ENCODE peak calls at places on chromosome 11, in nine cellular contexts. K is CD8-positive, alpha-beta T cell; T is LNCaP clone FGC; J is spleen; D is CD4-positive, alpha-beta T cell; A is cardiac muscle cell; P is GM23338; Q is Calu3; I is A549. L is an unnamed sample.

GRCh38 chr11:86128914-86129313 is 60.0 kb upstream of the PICALM start:
- DNase-seq in A (no peak), T (no peak), J (no peak), P (no peak), Q (no peak), I (no peak), D (no peak), K (no peak), L (no peak)

GRCh38 chr11:122803716-122804115 is 34.6 kb upstream of the CRTAM start:
- DNase-seq in K (no peak), A (no peak), Q (no peak), J (no peak), D (no peak), T (no peak), I (no peak), P (no peak), L (no peak)

GRCh38 chr11:15775051-15775541 is 581.2 kb downstream of the SOX6 start:
- DNase-seq in J (no peak), K (no peak), P (no peak), T (no peak), D (no peak), A (peak; percentile 1), I (no peak), Q (no peak), L (no peak)

GRCh38 chr11:67302571-67303131 is 679 bp upstream of the SSH3 start:
- DNase-seq in D (no peak), P (peak; percentile 85), K (no peak), J (peak; percentile 89), T (no peak), I (no peak), A (peak; percentile 39), Q (peak; percentile 60), L (no peak)

GRCh38 chr11:114478768-114479167 is 39.5 kb downstream of the REXO2 start:
- DNase-seq in I (no peak), P (peak; percentile 22), K (no peak), D (no peak), A (no peak), T (peak; percentile 37), Q (no peak), J (no peak), L (no peak)

GRCh38 chr11:123504401-123504800 is 74.3 kb downstream of the GRAMD1B start:
- DNase-seq in I (no peak), T (no peak), A (no peak), P (no peak), D (no peak), J (no peak), K (no peak), Q (no peak), L (no peak)

GRCh38 chr11:17714356-17714854 is 5.0 kb upstream of the MYOD1 start:
- DNase-seq in J (no peak), I (no peak), D (no peak), K (no peak), P (peak; percentile 38), A (no peak), T (no peak), Q (no peak), L (no peak)

GRCh38 chr11:72927380-72927779 is 113.2 kb downstream of the ATG16L2 start:
- DNase-seq in D (no peak), K (no peak), A (no peak), Q (no peak), P (no peak), I (no peak), T (no peak), J (no peak), L (no peak)

GRCh38 chr11:120746395-120746794 is 234.8 kb downstream of the GRIK4 start:
- DNase-seq in K (no peak), D (no peak), A (peak; percentile 21), T (no peak), P (peak; percentile 24), J (no peak), I (no peak), Q (no peak), L (no peak)

DNA sequence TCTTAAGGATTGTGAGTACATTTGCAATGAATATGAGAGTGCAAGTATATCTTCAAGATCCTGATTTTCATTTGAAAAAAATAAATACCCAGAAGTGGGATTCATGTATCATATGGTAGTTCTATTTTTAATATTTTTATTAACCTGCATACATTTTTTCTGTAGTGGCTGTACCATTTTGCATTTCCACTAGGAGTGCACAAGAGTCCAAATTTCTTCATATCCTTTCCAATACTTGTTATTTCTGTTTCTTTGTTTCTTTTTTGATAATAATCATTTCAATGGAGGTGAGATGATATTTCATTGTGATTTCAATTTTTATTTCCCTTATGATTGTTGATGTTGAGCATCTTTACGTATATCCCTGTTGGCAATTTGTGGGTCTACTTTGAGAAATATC is 759.8 kb upstream of the CNTN5 start:
- DNase-seq in A (no peak), P (no peak), T (no peak), I (no peak), D (no peak), Q (no peak), J (no peak), K (no peak), L (no peak)
- TF ChIP-seq CTCF in A (peak; percentile 37), P (no peak), T (peak; percentile 21), I (no peak), D (no peak), Q (no peak), J (no peak), K (no peak), L (no peak)

GRCh38 chr11:125872138-125872491 is 15.4 kb upstream of the HYLS1 start:
- DNase-seq in D (no peak), J (no peak), T (peak; percentile 10), Q (no peak), A (no peak), I (no peak), P (no peak), K (no peak), L (no peak)

GRCh38 chr11:125874556-125875124 is 12.8 kb upstream of the HYLS1 start:
- DNase-seq in T (peak; percentile 38), P (peak; percentile 91), K (peak; percentile 55), D (peak; percentile 7), A (peak; percentile 79), Q (peak; percentile 59), J (no peak), I (peak; percentile 25), L (peak; percentile 20)

GRCh38 chr11:125873881-125874555 is 13.4 kb upstream of the HYLS1 start:
- DNase-seq in D (no peak), K (no peak), Q (no peak), I (no peak), T (no peak), A (no peak), P (no peak), J (no peak), L (no peak)

GRCh38 chr11:125869526-125869925 is 17.9 kb upstream of the HYLS1 start:
- DNase-seq in Q (no peak), P (no peak), I (no peak), A (no peak), T (no peak), D (no peak), K (no peak), J (no peak), L (no peak)

DNA sequence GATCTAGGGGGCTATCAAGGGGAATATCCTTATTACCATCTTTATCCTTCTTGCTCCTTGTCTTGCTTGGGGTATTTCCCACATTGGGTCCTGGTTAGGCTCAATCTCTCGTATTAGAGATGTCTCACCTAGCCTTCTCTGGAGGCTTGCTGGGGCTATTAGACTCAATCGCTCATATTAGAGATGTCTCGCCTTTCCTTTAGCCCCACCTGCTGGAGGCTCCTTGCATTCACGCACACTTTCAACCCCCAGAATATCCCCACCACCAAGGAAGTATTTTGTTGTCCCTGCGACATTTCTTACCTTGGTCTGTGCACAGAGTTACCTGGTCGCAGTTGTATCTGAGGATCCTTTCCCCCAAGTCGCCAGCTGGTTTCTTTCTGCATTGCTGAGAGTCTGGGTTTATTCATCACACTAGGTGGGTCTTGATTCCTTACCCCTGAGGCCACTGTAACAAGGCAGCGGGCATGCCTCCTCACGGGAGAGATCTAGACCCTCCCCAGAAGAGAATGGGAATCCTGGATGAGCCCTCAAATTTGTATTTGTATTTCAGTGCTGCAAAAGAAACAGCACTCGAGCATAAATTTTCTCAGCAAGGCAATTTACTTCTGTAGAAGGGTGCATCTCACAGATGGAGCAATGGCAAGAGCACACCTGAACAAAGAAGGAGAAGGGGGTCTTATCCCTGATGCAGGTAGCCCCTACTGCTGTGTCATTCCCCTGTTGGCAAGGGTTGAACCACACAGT is 15.9 kb upstream of the HYLS1 start:
- DNase-seq in Q (peak; percentile 20), D (peak; percentile 10), I (peak; percentile 18), A (peak; percentile 48), T (no peak), K (no peak), J (no peak), P (peak; percentile 86), L (no peak)
- TF ChIP-seq CTCF in Q (no peak), D (no peak), I (no peak), A (peak; percentile 81), T (peak; percentile 31), K (no peak), J (peak; percentile 9), P (peak; percentile 89), L (peak; percentile 48)

GRCh38 chr11:44426119-44426518 is 116.2 kb upstream of the ALX4 start:
- DNase-seq in D (no peak), J (no peak), K (no peak), Q (no peak), A (no peak), P (no peak), T (no peak), I (no peak), L (no peak)

GRCh38 chr11:44426958-44427357 is 117.0 kb upstream of the ALX4 start:
- DNase-seq in T (no peak), Q (no peak), A (no peak), P (no peak), J (no peak), K (no peak), D (no peak), I (no peak), L (no peak)

GRCh38 chr11:44424841-44425240 is 114.9 kb upstream of the ALX4 start:
- DNase-seq in K (no peak), I (no peak), D (no peak), T (no peak), A (no peak), J (no peak), P (no peak), Q (no peak), L (no peak)

GRCh38 chr11:44430140-44430539 is 120.2 kb upstream of the ALX4 start:
- DNase-seq in I (no peak), P (no peak), Q (no peak), K (no peak), A (no peak), J (no peak), T (no peak), D (no peak), L (no peak)

DNA sequence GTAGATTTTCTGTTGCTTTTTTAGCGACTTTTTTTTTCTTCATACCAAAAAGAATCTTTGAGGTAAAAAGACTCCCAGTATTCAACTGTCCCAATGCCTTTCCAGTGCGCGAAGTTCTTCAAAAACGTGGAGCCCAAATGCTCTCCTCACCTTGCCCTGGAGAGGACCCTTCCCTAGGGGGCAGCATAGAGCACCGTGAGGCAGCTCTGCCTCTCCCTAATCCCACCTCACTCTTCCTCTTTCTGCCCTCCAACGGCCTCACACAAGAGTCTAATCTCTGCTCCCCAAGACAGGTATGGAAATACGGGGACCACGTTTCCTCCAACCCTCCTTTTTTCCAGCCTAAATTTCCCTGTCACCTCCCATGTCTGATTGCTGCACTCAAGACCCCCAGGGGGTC is 117.5 kb upstream of the ALX4 start:
- DNase-seq in K (no peak), D (no peak), Q (peak; percentile 28), I (no peak), A (peak; percentile 21), P (peak; percentile 83), J (no peak), T (no peak), L (no peak)
- TF ChIP-seq CTCF in K (no peak), D (no peak), Q (peak; percentile 44), I (peak; percentile 40), A (peak; percentile 37), P (peak; percentile 86), J (no peak), T (peak; percentile 28), L (peak; percentile 24)

GRCh38 chr11:35367491-35367890 is 51.9 kb downstream of the SLC1A2 start:
- DNase-seq in J (no peak), P (no peak), I (no peak), D (no peak), A (no peak), T (no peak), Q (no peak), K (no peak), L (no peak)
- TF ChIP-seq CTCF in J (no peak), P (no peak), I (no peak), D (no peak), A (no peak), T (no peak), Q (no peak), K (no peak), L (no peak)